ENCODE peak calls at places on chromosomes 2 and 18, in five cellular contexts. N is GM12878, W is K562, G is HepG2, E is SK-N-SH. J is an unnamed sample.

GRCh38 chr18:26540041-26540628 is 8.2 kb downstream of the KCTD1 start:
- DNase-seq in N (no peak), W (no peak), G (no peak), E (no peak), J (no peak)

GRCh38 chr18:22250026-22250425 is 80.6 kb downstream of the GATA6 start:
- DNase-seq in N (no peak), W (no peak), G (no peak), E (no peak), J (no peak)

GRCh38 chr2:22238967-22239366 is 1115.2 kb downstream of the TDRD15 start:
- DNase-seq in N (no peak), W (no peak), G (no peak), E (no peak), J (no peak)

GRCh38 chr18:2400701-2401191 is 170.6 kb downstream of the METTL4 start:
- DNase-seq in N (no peak), W (no peak), G (no peak), E (no peak), J (no peak)

GRCh38 chr2:96538487-96539214 is 2.1 kb downstream of the ARID5A start:
- DNase-seq in N (peak; percentile 31), W (no peak), G (peak; percentile 74), E (no peak), J (peak; percentile 47)

GRCh38 chr2:203997481-203997880 is 60.9 kb downstream of the ICOS start:
- DNase-seq in N (no peak), W (no peak), G (no peak), E (no peak), J (no peak)

GRCh38 chr2:202307690-202308089 is 42.1 kb downstream of the NOP58 start:
- DNase-seq in N (no peak), W (no peak), G (no peak), E (peak; percentile 14), J (no peak)

GRCh38 chr2:234496442-234496834 is 443 bp downstream of the ARL4C start:
- DNase-seq in N (no peak), W (peak; percentile 55), G (no peak), E (peak; percentile 74), J (no peak)

GRCh38 chr2:20578895-20579825 is 71.7 kb downstream of the HS1BP3 start:
- DNase-seq in N (peak; percentile 74), W (peak; percentile 87), G (peak; percentile 100), E (peak; percentile 46), J (no peak)

GRCh38 chr2:27566628-27567027 is 16.2 kb upstream of the ZNF512 start:
- DNase-seq in N (no peak), W (no peak), G (no peak), E (no peak), J (no peak)

GRCh38 chr18:79574938-79575525 is 104.6 kb upstream of the CTDP1 start:
- DNase-seq in N (no peak), W (no peak), G (no peak), E (no peak), J (peak; percentile 94)

GRCh38 chr2:38033651-38034050 is 42.3 kb downstream of the CYP1B1 start:
- DNase-seq in N (no peak), W (no peak), G (no peak), E (no peak), J (no peak)

GRCh38 chr18:79857082-79857661 is 59.4 kb downstream of the KCNG2 start:
- DNase-seq in N (no peak), W (no peak), G (peak; percentile 19), E (peak; percentile 59), J (peak; percentile 23)

GRCh38 chr2:218172808-218173207 is 6.0 kb upstream of the CXCR1 start:
- DNase-seq in N (no peak), W (no peak), G (no peak), E (no peak), J (no peak)

GRCh38 chr18:3872651-3873050 is 422.7 kb downstream of the TGIF1 start:
- DNase-seq in N (peak; percentile 17), W (no peak), G (no peak), E (no peak), J (no peak)

GRCh38 chr2:25331686-25332365 is 9.9 kb downstream of the DNMT3A start:
- DNase-seq in N (no peak), W (no peak), G (no peak), E (no peak), J (no peak)

GRCh38 chr18:49935215-49935614 is 121.9 kb upstream of the ACAA2 start:
- DNase-seq in N (no peak), W (no peak), G (no peak), E (no peak), J (no peak)

GRCh38 chr2:109447811-109448210 is 166.0 kb downstream of the SEPTIN10 start:
- DNase-seq in N (no peak), W (no peak), G (no peak), E (peak; percentile 58), J (no peak)

GRCh38 chr2:20080839-20081348 is 29.5 kb upstream of the LAPTM4A start:
- DNase-seq in N (no peak), W (no peak), G (peak; percentile 68), E (no peak), J (no peak)

GRCh38 chr2:156476516-156477206 is 40.5 kb downstream of the GPD2 start:
- DNase-seq in N (peak; percentile 77), W (no peak), G (no peak), E (no peak), J (no peak)

GRCh38 chr2:227325824-227326195 is 759 bp downstream of the MFF start:
- DNase-seq in N (no peak), W (peak; percentile 8), G (peak; percentile 21), E (peak; percentile 56), J (peak; percentile 20)

GRCh38 chr2:46862430-46862829 is 53.2 kb downstream of the MCFD2 start:
- DNase-seq in N (no peak), W (no peak), G (no peak), E (no peak), J (no peak)

DNA sequence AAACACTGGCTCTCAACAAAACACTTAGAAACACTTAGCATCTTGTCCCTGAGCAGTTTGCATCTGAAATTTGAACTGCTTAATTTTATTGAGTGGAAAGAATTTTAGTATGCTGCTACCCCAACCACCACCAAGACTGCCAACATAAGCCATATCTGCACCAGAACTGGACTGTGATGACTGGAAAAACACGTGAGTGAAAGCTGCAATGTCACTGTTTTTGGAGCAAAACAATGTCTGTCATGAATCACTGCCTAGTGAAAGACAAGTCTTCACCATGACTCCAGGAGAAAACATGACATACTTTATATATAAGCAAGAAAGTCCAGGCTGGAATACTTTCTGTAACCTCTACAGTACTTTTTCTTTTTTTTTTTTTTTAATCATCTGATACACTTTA is 2129.5 kb upstream of the PIK3C3 start:
- DNase-seq in N (no peak), W (no peak), G (no peak), E (no peak), J (no peak)
- TF ChIP-seq REST in N (no peak), W (no peak), G (no peak), E (no peak), J (no peak)

GRCh38 chr2:197184959-197185586 is 125.5 kb downstream of the ANKRD44 start:
- DNase-seq in N (no peak), W (no peak), G (no peak), E (no peak), J (no peak)
- TF ChIP-seq GABPA in N (no peak), W (no peak), G (no peak), E (no peak), J (no peak)

GRCh38 chr2:2103320-2103719 is 227.8 kb downstream of the MYT1L start:
- DNase-seq in N (no peak), W (no peak), G (no peak), E (peak; percentile 74), J (no peak)

GRCh38 chr2:2098458-2099167 is 232.5 kb downstream of the MYT1L start:
- DNase-seq in N (no peak), W (no peak), G (no peak), E (no peak), J (no peak)

GRCh38 chr2:2102870-2103269 is 228.2 kb downstream of the MYT1L start:
- DNase-seq in N (no peak), W (no peak), G (no peak), E (no peak), J (no peak)

GRCh38 chr2:2104331-2104730 is 226.7 kb downstream of the MYT1L start:
- DNase-seq in N (no peak), W (no peak), G (no peak), E (no peak), J (no peak)

GRCh38 chr2:2101924-2102323 is 229.2 kb downstream of the MYT1L start:
- DNase-seq in N (no peak), W (peak; percentile 46), G (no peak), E (peak; percentile 55), J (no peak)
- TF ChIP-seq CTCF in N (peak; percentile 17), W (no peak), G (no peak), E (peak; percentile 32), J (peak; percentile 28)

GRCh38 chr2:134975281-134976009 is 56.8 kb downstream of the CCNT2 start:
- DNase-seq in N (no peak), W (no peak), G (no peak), E (no peak), J (no peak)
- TF ChIP-seq REST in N (no peak), W (no peak), G (no peak), E (no peak), J (no peak)

DNA sequence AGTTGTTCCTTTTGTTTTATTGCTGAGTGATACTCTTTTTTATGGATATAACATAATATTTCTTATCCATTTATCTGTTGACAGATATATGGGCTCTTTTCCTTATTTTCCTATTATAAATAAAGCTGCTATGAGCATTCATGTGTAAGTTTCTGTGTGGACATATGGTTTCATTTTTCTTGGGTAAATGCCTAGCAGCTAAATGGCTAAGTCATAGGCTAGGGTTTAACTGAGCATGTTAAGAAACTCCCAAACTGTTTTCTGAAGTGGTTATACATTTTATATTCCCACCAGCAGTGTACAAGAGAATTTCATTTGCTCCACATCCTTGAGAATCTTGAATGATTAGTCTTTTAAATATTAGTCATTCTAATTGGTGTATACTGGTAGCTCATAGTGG is 786.6 kb upstream of the CDH2 start:
- DNase-seq in N (no peak), W (no peak), G (no peak), E (no peak), J (no peak)
- TF ChIP-seq GABPA in N (no peak), W (no peak), G (no peak), E (no peak), J (no peak)

DNA sequence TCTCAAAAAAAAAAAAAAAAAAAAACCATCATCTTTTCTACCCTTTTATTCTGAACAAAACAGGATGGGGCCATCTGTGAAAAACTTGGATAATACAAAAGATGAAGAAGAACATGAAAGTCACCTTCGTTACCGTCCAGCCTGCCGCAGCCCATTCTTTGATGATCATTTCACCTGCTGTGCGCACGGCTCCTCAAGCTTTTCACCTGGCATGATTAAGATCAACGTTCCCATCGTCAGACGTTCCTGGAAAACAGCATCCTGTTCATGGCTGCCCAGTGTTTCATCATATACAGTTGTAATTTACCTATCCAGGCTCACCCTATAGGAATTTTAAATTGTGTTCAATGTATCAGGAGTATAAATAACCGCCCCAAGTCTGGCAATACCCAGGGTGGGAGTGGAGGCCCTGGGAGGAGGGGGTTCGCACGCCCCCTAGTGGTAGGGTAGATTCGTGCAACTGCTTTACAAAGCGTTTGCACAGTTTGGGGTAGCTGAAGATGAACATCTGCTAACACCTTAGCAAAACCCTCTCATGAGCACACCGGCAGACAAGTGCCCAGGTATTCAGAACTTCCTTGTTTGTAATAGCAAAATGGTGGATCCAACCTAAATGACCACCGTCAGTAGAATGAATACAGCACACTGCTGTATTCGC is 49.0 kb upstream of the GLI2 start:
- DNase-seq in N (no peak), W (peak; percentile 72), G (no peak), E (no peak), J (no peak)
- TF ChIP-seq CTCF in N (peak; percentile 50), W (peak; percentile 61), G (peak; percentile 53), E (peak; percentile 55), J (peak; percentile 37)

GRCh38 chr2:174461221-174461620 is 25.6 kb downstream of the GPR155 start:
- DNase-seq in N (no peak), W (no peak), G (no peak), E (no peak), J (no peak)

GRCh38 chr2:174465327-174465726 is 21.5 kb downstream of the GPR155 start:
- DNase-seq in N (no peak), W (no peak), G (peak; percentile 32), E (no peak), J (no peak)
- TF ChIP-seq REST in N (no peak), W (no peak), G (no peak), E (no peak), J (no peak)

J was measured in HL-60.